ENCODE peak calls at places on chromosomes 4 and X, in ten cellular contexts. O is tibial artery; L is WTC11; Y is astrocyte of the spinal cord; A is activated CD8-positive, alpha-beta T cell treated with anti-CD3 and anti-CD28 coated beads for 36 hours; H is NCI-H1694; D is immature natural killer cell; G is lung microvascular endothelial cell; C is GM04504; R is NCI-H345. K is an unnamed sample.

GRCh38 chr4:145679991-145680455 is at the start of gene C4orf51:
- DNase-seq in G (peak; percentile 3), Y (peak; percentile 73), R (peak; percentile 33), O (no peak), C (peak; percentile 42), H (no peak), A (no peak), D (no peak), L (no peak), K (peak; percentile 87)

GRCh38 chr4:85780664-85781063 is 305.7 kb downstream of the ARHGAP24 start:
- DNase-seq in H (no peak), C (no peak), D (no peak), L (no peak), Y (peak; percentile 64), G (peak; percentile 81), R (no peak), O (no peak), A (no peak), K (peak; percentile 53)

GRCh38 chr4:88448905-88449689 is 7.8 kb upstream of the HERC5 start:
- DNase-seq in R (no peak), Y (no peak), C (no peak), A (no peak), D (no peak), G (no peak), L (no peak), O (no peak), H (no peak), K (no peak)

GRCh38 chrX:49878128-49878833 is 1.0 kb upstream of the USP27X start:
- DNase-seq in O (no peak), Y (no peak), D (no peak), G (no peak), C (no peak), H (no peak), L (no peak), R (no peak), A (no peak), K (no peak)

GRCh38 chr4:1684756-1685603 is 867 bp upstream of the FAM53A start:
- DNase-seq in C (no peak), Y (no peak), D (no peak), L (no peak), R (no peak), G (no peak), A (no peak), H (no peak), O (peak; percentile 73), K (no peak)

GRCh38 chrX:69876221-69876620 is 173.5 kb downstream of the AWAT2 start:
- DNase-seq in G (no peak), D (no peak), C (no peak), L (no peak), Y (no peak), H (no peak), A (no peak), O (no peak), R (no peak), K (no peak)

GRCh38 chr4:119906277-119906676 is 160.4 kb downstream of the MAD2L1 start:
- DNase-seq in L (no peak), R (no peak), G (no peak), A (no peak), Y (no peak), C (no peak), D (no peak), O (no peak), H (no peak), K (no peak)

GRCh38 chr4:1014395-1015167 is 3.2 kb downstream of the FGFRL1 start:
- DNase-seq in D (no peak), L (no peak), Y (peak; percentile 36), H (no peak), O (no peak), G (no peak), R (no peak), C (no peak), A (no peak), K (no peak)

GRCh38 chrX:27008486-27008885 is 454.7 kb downstream of the PPP4R3C start:
- DNase-seq in L (no peak), D (no peak), Y (no peak), R (peak; percentile 86), C (no peak), G (no peak), A (no peak), O (no peak), H (no peak), K (no peak)

GRCh38 chr4:171025323-171025722 is 787.9 kb upstream of the GALNTL6 start:
- DNase-seq in A (no peak), D (no peak), G (no peak), Y (no peak), C (no peak), O (no peak), H (no peak), L (no peak), R (no peak), K (no peak)

GRCh38 chr4:152220201-152220666 is 315.7 kb downstream of the FBXW7 start:
- DNase-seq in R (no peak), L (no peak), G (no peak), C (peak; percentile 31), O (no peak), A (peak; percentile 37), Y (peak; percentile 21), D (no peak), H (no peak), K (peak; percentile 35)

GRCh38 chr4:3303445-3303824 is 10.6 kb downstream of the RGS12 start:
- DNase-seq in G (no peak), R (no peak), H (no peak), O (no peak), A (no peak), L (no peak), C (no peak), D (no peak), Y (no peak), K (no peak)

GRCh38 chrX:64894454-64895038 is 81.7 kb downstream of the ZC4H2 start:
- DNase-seq in L (peak; percentile 57), O (no peak), C (peak; percentile 4), H (peak; percentile 3), Y (no peak), R (no peak), A (peak; percentile 57), G (peak; percentile 31), D (peak; percentile 3), K (peak; percentile 0)

GRCh38 chrX:38437093-38437492 is 84.7 kb downstream of the OTC start:
- DNase-seq in Y (no peak), D (no peak), C (no peak), R (no peak), A (no peak), H (no peak), L (no peak), O (no peak), G (no peak), K (peak; percentile 80)

GRCh38 chr4:110049951-110050925 is 137.6 kb downstream of the EGF start:
- DNase-seq in Y (peak; percentile 58), O (no peak), H (no peak), C (peak; percentile 14), A (peak; percentile 65), D (peak; percentile 48), L (peak; percentile 59), R (peak; percentile 58), G (peak; percentile 60), K (peak; percentile 52)

GRCh38 chrX:116232833-116233232 is 62.3 kb downstream of the AGTR2 start:
- DNase-seq in G (no peak), L (no peak), Y (peak; percentile 65), D (no peak), A (no peak), C (no peak), O (no peak), H (no peak), R (no peak), K (no peak)

GRCh38 chr4:118180776-118181175 is 146.5 kb downstream of the NDST3 start:
- DNase-seq in D (no peak), G (peak; percentile 20), C (no peak), L (no peak), R (no peak), H (no peak), O (no peak), A (no peak), Y (peak; percentile 17), K (peak; percentile 37)

GRCh38 chr4:149987330-149987751 is 90.9 kb upstream of the DCLK2 start:
- DNase-seq in R (peak; percentile 53), O (no peak), H (no peak), Y (peak; percentile 27), A (no peak), D (no peak), G (peak; percentile 58), C (no peak), L (no peak), K (peak; percentile 45)

GRCh38 chrX:45849261-45849660 is 648.6 kb upstream of the DIPK2B start:
- DNase-seq in D (no peak), L (no peak), G (peak; percentile 50), R (peak; percentile 35), Y (peak; percentile 86), O (no peak), C (peak; percentile 41), A (peak; percentile 40), H (no peak), K (peak; percentile 86)

GRCh38 chrX:13091111-13091765 is 46.8 kb upstream of the FAM9C start:
- DNase-seq in A (peak; percentile 61), H (no peak), O (no peak), G (no peak), R (no peak), L (no peak), D (peak; percentile 41), Y (no peak), C (no peak), K (no peak)

GRCh38 chr4:110620352-110621327 is 2.2 kb downstream of the PITX2 start:
- DNase-seq in A (no peak), O (no peak), C (no peak), D (no peak), Y (no peak), G (peak; percentile 53), L (peak; percentile 82), R (no peak), H (no peak), K (peak; percentile 78)

GRCh38 chr4:117311215-117311614 is 225.8 kb upstream of the TRAM1L1 start:
- DNase-seq in Y (no peak), D (no peak), R (no peak), H (no peak), C (no peak), G (no peak), L (no peak), O (no peak), A (no peak), K (no peak)

GRCh38 chrX:72624194-72624593 is 51.6 kb upstream of the HDAC8 start:
- DNase-seq in H (no peak), O (no peak), A (no peak), Y (no peak), R (no peak), L (no peak), G (no peak), C (no peak), D (no peak), K (no peak)

GRCh38 chr4:155891058-155891457 is 12.4 kb upstream of the TDO2 start:
- DNase-seq in C (no peak), A (no peak), D (no peak), R (no peak), G (no peak), Y (no peak), L (no peak), H (no peak), O (no peak), K (no peak)

GRCh38 chrX:24259544-24260240 is 54.2 kb downstream of the SUPT20HL2 start:
- DNase-seq in A (peak; percentile 43), Y (peak; percentile 75), G (peak; percentile 79), D (no peak), L (peak; percentile 13), O (no peak), R (peak; percentile 40), C (no peak), H (peak; percentile 51), K (peak; percentile 51)

GRCh38 chrX:33211356-33212254 is at the start of gene DMD:
- DNase-seq in G (peak; percentile 3), D (no peak), R (no peak), C (no peak), H (no peak), O (peak; percentile 74), Y (peak; percentile 67), L (no peak), A (no peak), K (peak; percentile 92)

GRCh38 chr4:88659061-88659889 is 38.4 kb downstream of the NAP1L5 start:
- DNase-seq in D (peak; percentile 19), C (peak; percentile 54), L (peak; percentile 32), O (peak; percentile 70), Y (peak; percentile 64), G (peak; percentile 89), A (peak; percentile 57), R (peak; percentile 12), H (peak; percentile 64), K (peak; percentile 79)

GRCh38 chr4:25922812-25923369 is 8.9 kb downstream of the SMIM20 start:
- DNase-seq in H (no peak), R (no peak), G (no peak), Y (no peak), L (no peak), D (no peak), C (no peak), A (no peak), O (no peak), K (no peak)

K was measured in LHCN-M2.